ENCODE peak calls at places on chromosomes 12 and 14, in five cellular contexts. One of them, this sample, is unnamed.

GRCh38 chr12:65229441-65229840 is 49.0 kb upstream of the MSRB3 start:
- DNase-seq in aorta: no peak
- DNase-seq in A549: no peak
- DNase-seq in activated CD4-positive, CD25-positive, alpha-beta regulatory T cell: no peak
- DNase-seq in EH: peak
- DNase-seq in this sample: no peak

GRCh38 chr12:122203968-122204828 is 689 bp downstream of the B3GNT4 start:
- DNase-seq in EH: no peak
- DNase-seq in A549: no peak
- DNase-seq in aorta: no peak
- DNase-seq in activated CD4-positive, CD25-positive, alpha-beta regulatory T cell: no peak
- DNase-seq in this sample: peak

GRCh38 chr12:102680296-102680695 is 199.9 kb upstream of the IGF1 start:
- DNase-seq in EH: no peak
- DNase-seq in activated CD4-positive, CD25-positive, alpha-beta regulatory T cell: no peak
- DNase-seq in aorta: no peak
- DNase-seq in A549: no peak
- DNase-seq in this sample: no peak

GRCh38 chr12:113333877-113334785 is 778 bp downstream of the SLC8B1 start:
- DNase-seq in activated CD4-positive, CD25-positive, alpha-beta regulatory T cell: no peak
- DNase-seq in EH: no peak
- DNase-seq in A549: no peak
- DNase-seq in aorta: peak
- DNase-seq in this sample: peak

GRCh38 chr12:70469221-70469820 is 103.2 kb downstream of the KCNMB4 start:
- DNase-seq in EH: no peak
- DNase-seq in aorta: no peak
- DNase-seq in activated CD4-positive, CD25-positive, alpha-beta regulatory T cell: no peak
- DNase-seq in A549: no peak
- DNase-seq in this sample: peak

GRCh38 chr12:132171968-132172521 is 27.8 kb downstream of the NOC4L start:
- DNase-seq in activated CD4-positive, CD25-positive, alpha-beta regulatory T cell: no peak
- DNase-seq in EH: no peak
- DNase-seq in aorta: peak
- DNase-seq in A549: no peak
- DNase-seq in this sample: no peak

GRCh38 chr12:110768960-110769359 is 26.3 kb upstream of the PPP1CC start:
- DNase-seq in aorta: no peak
- DNase-seq in A549: no peak
- DNase-seq in activated CD4-positive, CD25-positive, alpha-beta regulatory T cell: no peak
- DNase-seq in EH: no peak
- DNase-seq in this sample: no peak

GRCh38 chr12:116406529-116406928 is 129.0 kb upstream of the MED13L start:
- DNase-seq in A549: peak
- DNase-seq in activated CD4-positive, CD25-positive, alpha-beta regulatory T cell: no peak
- DNase-seq in EH: peak
- DNase-seq in aorta: peak
- DNase-seq in this sample: peak

GRCh38 chr14:21090194-21090939 is 8.1 kb downstream of the ZNF219 start:
- DNase-seq in A549: no peak
- DNase-seq in activated CD4-positive, CD25-positive, alpha-beta regulatory T cell: no peak
- DNase-seq in aorta: peak
- DNase-seq in EH: no peak
- DNase-seq in this sample: peak

GRCh38 chr14:72845675-72846074 is 48.2 kb downstream of the DPF3 start:
- DNase-seq in activated CD4-positive, CD25-positive, alpha-beta regulatory T cell: no peak
- DNase-seq in EH: no peak
- DNase-seq in A549: no peak
- DNase-seq in aorta: no peak
- DNase-seq in this sample: no peak

GRCh38 chr14:66476964-66477363 is 9.2 kb upstream of the CCDC196 start:
- DNase-seq in EH: peak
- DNase-seq in aorta: no peak
- DNase-seq in activated CD4-positive, CD25-positive, alpha-beta regulatory T cell: no peak
- DNase-seq in A549: peak
- DNase-seq in this sample: no peak

GRCh38 chr12:16030729-16031128 is 119.6 kb downstream of the DERA start:
- DNase-seq in A549: no peak
- DNase-seq in aorta: no peak
- DNase-seq in EH: no peak
- DNase-seq in activated CD4-positive, CD25-positive, alpha-beta regulatory T cell: no peak
- DNase-seq in this sample: no peak